ENCODE peak calls at places on chromosome 2, in seven cellular contexts. C, X, K, F, L, U and O are unnamed samples.

GRCh38 chr2:20144861-20145260 is 80.1 kb downstream of the SDC1 start:
- DNase-seq in X (no peak), L (no peak), U (no peak), F (no peak), C (no peak), K (no peak), O (no peak)

GRCh38 chr2:72148975-72149555 is 1.4 kb upstream of the CYP26B1 start:
- DNase-seq in K (no peak), F (peak; percentile 47), C (peak; percentile 38), L (peak; percentile 52), X (no peak), U (peak; percentile 16), O (no peak)

GRCh38 chr2:2635025-2635528 is 304.0 kb upstream of the MYT1L start:
- DNase-seq in U (no peak), F (no peak), C (no peak), X (no peak), L (no peak), K (no peak), O (no peak)

GRCh38 chr2:20282916-20283592 is 58.1 kb upstream of the SDC1 start:
- DNase-seq in C (no peak), U (peak; percentile 27), L (no peak), X (no peak), K (no peak), F (peak; percentile 65), O (no peak)

GRCh38 chr2:45892757-45893156 is 241.3 kb downstream of the PRKCE start:
- DNase-seq in U (peak; percentile 68), K (no peak), X (no peak), F (no peak), L (no peak), C (no peak), O (no peak)

GRCh38 chr2:19574788-19575260 is 216.4 kb upstream of the OSR1 start:
- DNase-seq in X (peak; percentile 67), C (no peak), F (peak; percentile 67), L (no peak), U (peak; percentile 90), K (no peak), O (no peak)

GRCh38 chr2:196242131-196242620 is 70.8 kb upstream of the STK17B start:
- DNase-seq in F (no peak), K (no peak), C (no peak), L (no peak), X (no peak), U (peak; percentile 72), O (no peak)

GRCh38 chr2:102724553-102724952 is 37.3 kb upstream of the TMEM182 start:
- DNase-seq in C (no peak), U (no peak), X (no peak), L (no peak), K (no peak), F (no peak), O (no peak)

GRCh38 chr2:219638948-219639341 is 11.5 kb downstream of the SLC4A3 start:
- DNase-seq in L (no peak), K (no peak), U (peak; percentile 12), X (no peak), F (no peak), C (no peak), O (no peak)

GRCh38 chr2:133600231-133600630 is 32.0 kb upstream of the NCKAP5 start:
- DNase-seq in F (no peak), X (no peak), L (no peak), K (no peak), U (no peak), C (no peak), O (no peak)

GRCh38 chr2:107242811-107243210 is 356.8 kb upstream of the ST6GAL2 start:
- DNase-seq in C (no peak), K (no peak), X (no peak), L (no peak), U (no peak), F (no peak), O (no peak)

GRCh38 chr2:145022671-145023330 is 502.9 kb upstream of the ZEB2 start:
- DNase-seq in F (no peak), X (peak; percentile 92), L (no peak), C (no peak), U (peak; percentile 81), K (no peak), O (no peak)

GRCh38 chr2:39615675-39616074 is 50.0 kb upstream of the TMEM178A start:
- DNase-seq in C (no peak), F (no peak), L (no peak), K (no peak), X (no peak), U (no peak), O (no peak)

GRCh38 chr2:48569433-48569832 is 39.5 kb downstream of the STON1 start:
- DNase-seq in X (no peak), F (no peak), U (no peak), C (no peak), K (no peak), L (no peak), O (no peak)